ENCODE peak calls at places on chromosomes 7 and 10, in six cellular contexts. F is adrenal gland; S is cardiac muscle cell; P is SJCRH30; M is naive thymus-derived CD4-positive, alpha-beta T cell; N is endodermal cell. D is an unnamed sample.
A peak's percentile ranks its signal among the peaks of the same experiment; 100 is the strongest.

GRCh38 chr7:116087291-116087690 is 56.7 kb upstream of the TFEC start:
- DNase-seq in F (no peak), S (no peak), P (no peak), M (no peak), N (no peak), D (no peak)

GRCh38 chr10:3122486-3123205 is 49.9 kb downstream of the PITRM1 start:
- DNase-seq in F (no peak), S (no peak), P (no peak), M (no peak), N (no peak), D (no peak)

GRCh38 chr10:110208614-110209398 is 1.4 kb downstream of the MXI1 start:
- DNase-seq in F (peak; percentile 46), S (peak; percentile 52), P (peak; percentile 55), M (peak; percentile 8), N (peak; percentile 70), D (peak; percentile 92)

GRCh38 chr7:116802784-116803183 is 59.6 kb upstream of the CAPZA2 start:
- DNase-seq in F (no peak), S (peak; percentile 71), P (peak; percentile 91), M (no peak), N (peak; percentile 57), D (peak; percentile 74)

GRCh38 chr10:51832652-51833383 is 133.4 kb upstream of the CSTF2T start:
- DNase-seq in F (peak; percentile 26), S (peak; percentile 84), P (peak; percentile 6), M (no peak), N (no peak), D (no peak)

GRCh38 chr7:55249332-55249731 is 115.8 kb upstream of the LANCL2 start:
- DNase-seq in F (no peak), S (no peak), P (no peak), M (no peak), N (no peak), D (peak; percentile 83)

GRCh38 chr10:76868088-76868949 is 769.3 kb downstream of the KCNMA1 start:
- DNase-seq in F (no peak), S (no peak), P (no peak), M (no peak), N (no peak), D (no peak)

GRCh38 chr10:51654918-51655317 is 44.5 kb downstream of the CSTF2T start:
- DNase-seq in F (no peak), S (no peak), P (peak; percentile 71), M (no peak), N (no peak), D (no peak)

GRCh38 chr10:60524541-60524940 is 134.9 kb upstream of the ANK3 start:
- DNase-seq in F (no peak), S (peak; percentile 55), P (no peak), M (no peak), N (no peak), D (no peak)

GRCh38 chr10:86670876-86671275 is 2.6 kb downstream of the LDB3 start:
- DNase-seq in F (no peak), S (no peak), P (no peak), M (no peak), N (no peak), D (no peak)

GRCh38 chr10:86671985-86672710 is 3.8 kb downstream of the LDB3 start:
- DNase-seq in F (peak; percentile 82), S (peak; percentile 46), P (peak; percentile 48), M (no peak), N (no peak), D (no peak)

GRCh38 chr10:86670290-86670811 is 2.0 kb downstream of the LDB3 start:
- DNase-seq in F (no peak), S (no peak), P (no peak), M (no peak), N (no peak), D (no peak)

GRCh38 chr10:86673216-86673826 is 5.0 kb downstream of the LDB3 start:
- DNase-seq in F (no peak), S (no peak), P (no peak), M (no peak), N (no peak), D (no peak)

DNA sequence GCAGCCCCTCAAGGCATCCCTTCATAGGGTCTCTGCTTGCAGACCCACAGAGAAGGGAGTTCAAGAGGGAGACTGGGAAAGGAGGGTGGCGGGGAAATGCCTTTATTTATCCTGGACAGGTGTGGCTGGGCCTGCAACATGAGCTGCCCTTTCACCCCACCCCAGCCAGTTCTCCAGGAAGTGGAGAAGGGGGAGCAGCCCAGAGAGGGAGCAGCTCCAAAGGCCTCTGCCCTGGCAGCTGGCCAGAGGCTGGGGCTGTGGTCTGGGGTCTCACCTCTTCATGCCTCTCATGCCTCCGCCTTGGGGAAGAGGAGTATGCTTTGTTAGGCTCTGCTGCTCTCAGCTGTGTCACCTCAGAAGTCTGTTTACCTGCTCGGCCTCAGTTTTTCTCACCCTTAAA is 3.1 kb downstream of the LDB3 start:
- DNase-seq in F (no peak), S (no peak), P (no peak), M (no peak), N (no peak), D (no peak)
- H3K4me3 ChIP-seq in F (no peak overlapping the region), S (peak overlapping the region; percentile 59), P (no peak overlapping the region), M (no peak overlapping the region), N (no peak overlapping the region), D (peak overlapping the region; percentile 60)

DNA sequence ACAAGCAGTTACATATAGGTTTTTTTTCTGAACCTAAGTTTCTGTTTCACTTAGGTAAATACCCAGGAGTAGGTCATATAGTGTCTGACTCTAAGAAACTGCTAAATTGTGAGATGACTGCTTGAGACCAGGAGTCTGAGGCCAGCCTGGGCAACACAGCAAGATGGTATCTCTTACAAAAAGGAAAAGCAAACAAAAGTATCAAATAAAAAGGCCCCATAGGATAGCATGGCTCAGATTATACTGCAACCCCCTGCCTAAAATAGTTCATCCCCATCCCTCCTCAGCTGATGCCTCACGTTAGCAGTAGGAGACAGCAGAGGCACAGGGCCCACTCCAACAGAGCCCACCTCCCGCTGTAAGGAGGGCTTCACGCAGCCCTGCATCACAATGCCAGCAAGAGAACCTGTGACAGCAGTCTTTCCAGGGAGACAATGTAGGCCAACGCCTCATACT is 90.3 kb downstream of the SRPK2 start:
- DNase-seq in F (no peak), S (no peak), P (no peak), M (no peak), N (peak; percentile 58), D (no peak)
- H3K4me1 ChIP-seq in F (peaks cover 6% of the 10 kb centered on the region), S (peaks cover 11% of the 10 kb centered on the region), P (peaks cover 15% of the 10 kb centered on the region), M (peaks cover 13% of the 10 kb centered on the region), N (peaks cover 5% of the 10 kb centered on the region), D (peaks cover 5% of the 10 kb centered on the region)

DNA sequence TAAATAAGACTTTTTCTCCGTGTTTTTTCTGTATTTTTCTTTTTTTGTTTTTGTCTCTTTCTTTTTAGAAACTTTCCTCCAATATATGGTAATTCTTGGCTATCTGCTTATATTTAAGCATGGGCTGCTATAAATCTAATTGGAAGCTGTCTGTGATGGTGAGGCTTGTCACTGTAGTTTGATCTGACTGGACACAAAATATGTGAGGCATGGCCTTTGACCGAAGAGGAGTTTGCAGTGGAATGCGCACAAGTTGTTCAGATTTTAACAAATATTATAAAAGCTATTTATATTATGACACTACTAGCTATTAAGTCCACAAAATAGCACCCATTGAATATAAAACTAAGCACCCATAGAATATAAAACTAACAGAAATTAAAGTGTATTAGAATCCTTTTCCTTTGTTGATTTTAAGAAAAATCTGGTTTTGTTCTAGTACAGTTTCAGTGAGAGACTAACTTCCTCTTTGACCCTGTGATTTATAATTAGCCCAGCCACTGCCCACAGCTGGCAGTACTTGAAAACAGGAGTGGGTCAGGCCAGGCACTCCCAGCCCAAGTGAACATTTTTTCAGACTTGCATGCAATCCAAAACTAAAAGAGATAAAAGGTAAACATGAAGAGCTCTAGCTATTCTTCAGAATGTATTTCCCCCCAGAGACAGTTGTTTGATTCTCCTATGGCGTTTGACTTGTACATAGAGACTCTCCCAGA is 69.9 kb upstream of the FGL2 start:
- DNase-seq in F (no peak), S (peak; percentile 16), P (no peak), M (no peak), N (no peak), D (peak; percentile 53)
- H3K4me3 ChIP-seq in F (no peak overlapping the region), S (no peak overlapping the region), P (no peak overlapping the region), M (no peak overlapping the region), N (no peak overlapping the region), D (no peak overlapping the region)

DNA sequence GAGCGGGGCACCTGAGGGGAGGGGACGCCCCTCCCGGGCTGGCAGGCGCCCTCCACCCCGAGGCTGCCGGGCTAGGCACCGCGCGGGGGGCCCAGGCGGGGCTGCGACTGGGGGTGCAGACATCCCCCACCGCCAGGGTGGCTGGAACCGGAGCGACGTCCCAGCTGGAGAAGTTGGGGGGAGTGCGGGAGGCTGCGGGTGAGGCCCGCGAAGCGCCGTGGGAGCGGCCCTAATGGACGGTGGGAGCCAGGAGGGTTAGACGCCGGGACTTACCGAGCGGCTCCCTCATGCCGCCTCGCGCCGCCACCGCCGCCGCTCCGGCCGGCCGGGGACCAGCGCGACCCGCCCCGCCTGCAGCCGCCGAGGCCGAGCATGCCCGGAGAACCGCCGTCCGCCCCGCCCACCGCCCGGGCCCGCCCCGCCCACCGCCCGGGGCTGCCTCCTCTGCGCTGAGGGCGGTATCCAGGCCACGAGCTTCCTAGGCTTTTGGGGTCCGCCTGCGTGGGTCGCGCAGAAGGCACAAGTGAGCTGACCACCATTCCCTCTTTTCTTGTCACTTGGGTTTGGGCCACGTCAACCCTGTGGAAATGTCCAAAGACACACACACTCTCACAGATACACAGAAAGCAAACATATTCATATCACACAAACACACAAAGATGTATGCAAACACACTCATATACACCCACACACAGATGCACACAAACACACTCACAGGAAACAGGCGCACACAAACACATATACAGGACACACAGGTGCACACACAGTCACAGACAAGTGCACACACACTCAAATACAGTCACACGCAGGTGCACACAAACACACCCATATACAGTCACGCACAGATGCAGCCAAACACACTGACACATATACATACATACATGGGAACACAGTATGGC is at the start of gene JCAD:
- DNase-seq in F (peak; percentile 51), S (peak; percentile 57), P (peak; percentile 41), M (no peak), N (peak; percentile 93), D (no peak)
- H3K4me1 ChIP-seq in F (peaks cover 3% of the 10 kb centered on the region), S (peaks cover 34% of the 10 kb centered on the region), P (no peaks in the 10 kb centered on the region), M (peaks cover 12% of the 10 kb centered on the region), N (peaks cover 6% of the 10 kb centered on the region), D (peaks cover 48% of the 10 kb centered on the region)

GRCh38 chr7:93117852-93118530 is at the start of gene SAMD9:
- DNase-seq in F (peak; percentile 80), S (peak; percentile 89), P (peak; percentile 82), M (peak; percentile 77), N (no peak), D (no peak)
- H3K4me3 ChIP-seq in F (peak within 1 kb of the TSS; percentile 30), S (no peak within 1 kb of the TSS), P (peak within 1 kb of the TSS; percentile 57), M (peak within 1 kb of the TSS; percentile 52), N (no peak within 1 kb of the TSS), D (peak within 1 kb of the TSS; percentile 47)

DNA sequence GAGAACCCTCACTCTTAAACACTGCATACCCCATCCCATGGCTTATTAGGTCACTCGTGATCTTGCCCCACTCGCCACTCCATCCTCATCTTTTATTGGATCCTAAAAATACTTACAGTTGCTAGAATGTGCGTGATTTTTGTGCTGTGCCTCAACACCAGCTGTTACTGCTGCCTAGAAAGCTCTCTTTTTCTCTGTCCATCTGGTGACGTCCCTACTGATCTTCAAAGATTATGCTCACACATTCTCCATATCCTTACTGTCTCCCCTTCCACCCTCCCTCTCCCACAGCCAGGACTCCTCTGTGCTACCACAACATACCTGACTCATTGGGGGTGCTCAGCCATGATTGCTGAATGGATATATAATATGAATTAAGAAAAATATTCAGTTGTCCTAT is 42.0 kb downstream of the CDK6 start:
- DNase-seq in F (no peak), S (no peak), P (no peak), M (no peak), N (no peak), D (no peak)
- H3K4me1 ChIP-seq in F (peaks cover 34% of the 10 kb centered on the region), S (peaks cover 3% of the 10 kb centered on the region), P (peaks cover 2% of the 10 kb centered on the region), M (peaks cover 3% of the 10 kb centered on the region), N (no peaks in the 10 kb centered on the region), D (peaks cover 68% of the 10 kb centered on the region)

D was measured in esophagus muscularis mucosa.